ENCODE peak calls at places on chromosomes 7 and 10, in nine cellular contexts. N, E, G, K, R, S, C, T and U are unnamed samples.

GRCh38 chr10:14648042-14648765 is 126.5 kb downstream of the FAM107B start:
- DNase-seq in R (peak), G (peak), C (peak), T (peak), N (peak), K (no peak), E (peak), S (peak), U (no peak)

GRCh38 chr10:110502072-110502845 is 4.6 kb downstream of the DUSP5 start:
- DNase-seq in T (no peak), E (no peak), S (no peak), C (no peak), N (no peak), K (no peak), G (no peak), R (no peak), U (no peak)

GRCh38 chr10:102375250-102375649 is 20.3 kb upstream of the NFKB2 start:
- DNase-seq in T (no peak), N (no peak), G (no peak), K (no peak), E (no peak), R (no peak), S (no peak), C (no peak), U (no peak)

GRCh38 chr10:112446055-112446854 is 459 bp downstream of the ZDHHC6 start:
- DNase-seq in N (no peak), G (no peak), K (no peak), S (peak), T (no peak), R (peak), E (no peak), C (peak), U (no peak)

GRCh38 chr7:155796381-155797261 is 15.6 kb downstream of the SHH start:
- DNase-seq in S (peak), K (peak), G (peak), E (no peak), C (peak), N (peak), T (peak), R (peak), U (peak)

GRCh38 chr7:101319401-101319800 is 2.2 kb downstream of the IFT22 start:
- DNase-seq in S (no peak), G (no peak), N (no peak), T (no peak), C (no peak), K (no peak), E (no peak), R (no peak), U (no peak)

GRCh38 chr10:102635377-102635776 is 8.9 kb upstream of the TRIM8 start:
- DNase-seq in R (peak), S (no peak), E (no peak), G (no peak), K (no peak), C (no peak), T (no peak), N (no peak), U (no peak)

GRCh38 chr7:139860090-139860773 is 31.2 kb downstream of the TBXAS1 start:
- DNase-seq in T (no peak), C (no peak), K (no peak), R (no peak), E (no peak), N (no peak), G (no peak), S (peak), U (no peak)

GRCh38 chr7:114922652-114923402 is 933 bp downstream of the MDFIC start:
- DNase-seq in K (peak), G (peak), S (peak), E (no peak), T (peak), N (peak), C (peak), R (no peak), U (peak)

GRCh38 chr10:33150904-33151303 is 183.6 kb downstream of the NRP1 start:
- DNase-seq in T (no peak), G (no peak), S (no peak), R (no peak), N (no peak), K (no peak), E (no peak), C (no peak), U (no peak)

GRCh38 chr7:151736403-151736909 is 140.5 kb downstream of the PRKAG2 start:
- DNase-seq in C (no peak), R (no peak), G (no peak), K (peak), T (peak), N (no peak), S (peak), E (no peak), U (peak)

GRCh38 chr10:13614530-13615332 is 28.0 kb downstream of the PRPF18 start:
- DNase-seq in E (no peak), R (no peak), G (no peak), T (peak), N (no peak), C (no peak), S (no peak), K (no peak), U (peak)

GRCh38 chr10:75935650-75936400 is 504.4 kb downstream of the LRMDA start:
- DNase-seq in R (no peak), S (no peak), G (no peak), N (no peak), K (no peak), C (no peak), E (peak), T (no peak), U (no peak)

GRCh38 chr10:24951201-24952145 is 933 bp downstream of the PRTFDC1 start:
- DNase-seq in N (no peak), R (no peak), G (peak), S (no peak), K (peak), C (peak), T (peak), E (peak), U (peak)

GRCh38 chr10:78149193-78149592 is 115.5 kb downstream of the RPS24 start:
- DNase-seq in C (no peak), N (no peak), S (no peak), R (no peak), E (no peak), K (no peak), G (no peak), T (no peak), U (peak)

GRCh38 chr10:70892631-70893030 is 4.3 kb upstream of the PCBD1 start:
- DNase-seq in S (no peak), C (no peak), G (no peak), N (no peak), E (no peak), K (no peak), R (no peak), T (no peak), U (no peak)

GRCh38 chr7:76358053-76358477 is 726 bp downstream of the YWHAG start:
- DNase-seq in E (peak), C (peak), G (no peak), N (peak), T (no peak), K (no peak), R (peak), S (peak), U (no peak)

GRCh38 chr10:96377816-96378294 is 19.1 kb upstream of the OPALIN start:
- DNase-seq in C (no peak), T (no peak), S (peak), K (no peak), N (no peak), R (peak), E (no peak), G (no peak), U (no peak)

GRCh38 chr7:138400400-138400886 is 59.6 kb upstream of the TRIM24 start:
- DNase-seq in R (no peak), G (no peak), K (no peak), S (no peak), E (no peak), C (no peak), N (no peak), T (no peak), U (no peak)

GRCh38 chr10:60139798-60140566 is 233.6 kb upstream of the CCDC6 start:
- DNase-seq in T (peak), G (no peak), K (no peak), R (no peak), S (no peak), N (no peak), E (no peak), C (no peak), U (peak)

GRCh38 chr10:132742837-132743194 is 43.1 kb downstream of the NKX6-2 start:
- DNase-seq in N (no peak), C (no peak), G (no peak), S (no peak), K (no peak), T (peak), R (no peak), E (no peak), U (no peak)

GRCh38 chr10:133456041-133456951 is 2.6 kb downstream of the SCART1 start:
- DNase-seq in C (no peak), K (no peak), S (no peak), R (no peak), T (no peak), E (no peak), G (peak), N (no peak), U (no peak)

GRCh38 chr10:115649217-115649616 is 556.1 kb downstream of the ATRNL1 start:
- DNase-seq in T (no peak), R (no peak), G (no peak), E (no peak), N (no peak), S (no peak), K (no peak), C (no peak), U (no peak)

GRCh38 chr7:34900891-34901493 is 136.3 kb downstream of the DPY19L1 start:
- DNase-seq in T (no peak), S (peak), C (no peak), N (no peak), K (no peak), E (no peak), G (no peak), R (peak), U (peak)

GRCh38 chr7:7641129-7641663 is 644 bp downstream of the UMAD1 start:
- DNase-seq in R (peak), N (no peak), G (no peak), K (no peak), C (no peak), S (no peak), E (no peak), T (no peak), U (no peak)

GRCh38 chr10:100100651-100101525 is 19.2 kb upstream of the CPN1 start:
- DNase-seq in K (peak), N (no peak), T (no peak), R (peak), S (no peak), E (no peak), G (no peak), C (no peak), U (peak)

GRCh38 chr10:555682-556350 is 133.7 kb downstream of the DIP2C start:
- DNase-seq in G (no peak), K (no peak), S (no peak), R (no peak), C (no peak), N (no peak), T (no peak), E (no peak), U (no peak)

GRCh38 chr10:102702742-102703141 is 11.5 kb downstream of the ARL3 start:
- DNase-seq in K (no peak), N (no peak), C (no peak), R (no peak), S (no peak), T (no peak), E (no peak), G (no peak), U (no peak)

GRCh38 chr7:113775401-113775800 is 143.4 kb downstream of the PPP1R3A start:
- DNase-seq in C (no peak), G (no peak), N (no peak), S (no peak), T (no peak), K (no peak), E (no peak), R (no peak), U (no peak)

GRCh38 chr10:74923556-74923955 is 97.2 kb downstream of the KAT6B start:
- DNase-seq in R (peak), N (no peak), E (no peak), K (no peak), S (peak), G (no peak), T (peak), C (no peak), U (no peak)

GRCh38 chr10:117399341-117400196 is 24.3 kb upstream of the PDZD8 start:
- DNase-seq in E (no peak), K (no peak), N (no peak), G (no peak), C (no peak), R (no peak), S (no peak), T (no peak), U (no peak)

GRCh38 chr10:62851449-62851848 is 35.3 kb upstream of the EGR2 start:
- DNase-seq in K (no peak), N (no peak), T (no peak), S (no peak), R (peak), G (peak), C (peak), E (no peak), U (peak)